ENCODE peak calls at places on chromosomes 12 and 14, in ten cellular contexts. F, S, G, I, B, D, Q, O, N and K are unnamed samples.

GRCh38 chr14:61940669-61941420 is 178.6 kb downstream of the SNAPC1 start:
- DNase-seq in F (no peak), S (no peak), G (peak; percentile 95), I (no peak), B (peak; percentile 19), D (no peak), Q (no peak), O (no peak), N (no peak), K (no peak)

GRCh38 chr12:3005736-3006135 is 46.5 kb downstream of the TEAD4 start:
- DNase-seq in F (no peak), S (no peak), G (no peak), I (peak; percentile 41), B (no peak), D (no peak), Q (no peak), O (no peak), N (no peak), K (no peak)

GRCh38 chr12:68557011-68557715 is 53.5 kb upstream of the RAP1B start:
- DNase-seq in F (no peak), S (no peak), G (no peak), I (peak; percentile 80), B (no peak), D (peak; percentile 58), Q (no peak), O (no peak), N (no peak), K (no peak)

GRCh38 chr12:20716985-20717384 is 21.9 kb downstream of the SLCO1C1 start:
- DNase-seq in F (no peak), S (no peak), G (no peak), I (no peak), B (no peak), D (no peak), Q (no peak), O (no peak), N (no peak), K (no peak)

GRCh38 chr12:106309671-106310313 is 7.3 kb downstream of the TCP11L2 start:
- DNase-seq in F (no peak), S (no peak), G (no peak), I (peak; percentile 81), B (no peak), D (peak; percentile 33), Q (no peak), O (no peak), N (no peak), K (no peak)

GRCh38 chr14:80628547-80628946 is 313.0 kb downstream of the CEP128 start:
- DNase-seq in F (no peak), S (no peak), G (no peak), I (no peak), B (no peak), D (no peak), Q (no peak), O (no peak), N (no peak), K (no peak)

GRCh38 chr12:82650627-82651337 is 35.9 kb upstream of the TMTC2 start:
- DNase-seq in F (no peak), S (peak; percentile 15), G (peak; percentile 42), I (peak; percentile 41), B (no peak), D (no peak), Q (peak; percentile 30), O (no peak), N (no peak), K (no peak)

GRCh38 chr12:117599849-117600248 is 238.4 kb upstream of the NOS1 start:
- DNase-seq in F (no peak), S (no peak), G (no peak), I (no peak), B (no peak), D (no peak), Q (no peak), O (no peak), N (no peak), K (no peak)

GRCh38 chr12:13007496-13008233 is 7.6 kb upstream of the HEBP1 start:
- DNase-seq in F (no peak), S (no peak), G (no peak), I (no peak), B (no peak), D (no peak), Q (no peak), O (no peak), N (no peak), K (no peak)

GRCh38 chr14:70013269-70013873 is 134.2 kb downstream of the SMOC1 start:
- DNase-seq in F (peak; percentile 32), S (peak; percentile 19), G (peak; percentile 40), I (no peak), B (peak; percentile 83), D (peak; percentile 76), Q (peak; percentile 50), O (peak; percentile 13), N (no peak), K (no peak)

GRCh38 chr12:63129927-63130326 is 21.1 kb downstream of the AVPR1A start:
- DNase-seq in F (no peak), S (no peak), G (no peak), I (no peak), B (no peak), D (no peak), Q (no peak), O (no peak), N (no peak), K (no peak)

GRCh38 chr12:128969480-128970055 is 116.3 kb downstream of the GLT1D1 start:
- DNase-seq in F (peak; percentile 44), S (peak; percentile 98), G (peak; percentile 82), I (no peak), B (peak; percentile 36), D (no peak), Q (peak; percentile 80), O (no peak), N (no peak), K (peak; percentile 71)

GRCh38 chr14:91858536-91859275 is 8.6 kb downstream of the TC2N start:
- DNase-seq in F (no peak), S (no peak), G (peak; percentile 14), I (peak; percentile 44), B (no peak), D (peak; percentile 32), Q (peak; percentile 20), O (no peak), N (no peak), K (no peak)

GRCh38 chr14:101714394-101714793 is 47.1 kb upstream of the PPP2R5C start:
- DNase-seq in F (no peak), S (no peak), G (no peak), I (no peak), B (no peak), D (no peak), Q (no peak), O (no peak), N (peak; percentile 7), K (no peak)

GRCh38 chr14:29039171-29039570 is 272.6 kb downstream of the FOXG1 start:
- DNase-seq in F (no peak), S (no peak), G (no peak), I (peak; percentile 31), B (peak; percentile 8), D (no peak), Q (peak; percentile 41), O (no peak), N (no peak), K (no peak)

GRCh38 chr12:15256760-15257159 is 35.5 kb upstream of the RERG start:
- DNase-seq in F (no peak), S (no peak), G (no peak), I (no peak), B (no peak), D (no peak), Q (no peak), O (no peak), N (no peak), K (no peak)

GRCh38 chr14:68785817-68786490 is 6.9 kb downstream of the ZFP36L1 start:
- DNase-seq in F (no peak), S (no peak), G (no peak), I (peak; percentile 75), B (no peak), D (no peak), Q (no peak), O (no peak), N (peak; percentile 43), K (no peak)

GRCh38 chr12:53978477-53979356 is 4.0 kb upstream of the HOTAIR start:
- DNase-seq in F (no peak), S (no peak), G (no peak), I (no peak), B (no peak), D (no peak), Q (no peak), O (no peak), N (no peak), K (no peak)

GRCh38 chr14:105427412-105427811 is 7.8 kb downstream of the MTA1 start:
- DNase-seq in F (no peak), S (no peak), G (no peak), I (no peak), B (no peak), D (no peak), Q (no peak), O (no peak), N (no peak), K (no peak)

GRCh38 chr14:92513966-92514843 is 624 bp downstream of the RIN3 start:
- DNase-seq in F (no peak), S (no peak), G (peak; percentile 38), I (peak; percentile 28), B (peak; percentile 44), D (peak; percentile 24), Q (no peak), O (no peak), N (peak; percentile 33), K (no peak)

GRCh38 chr12:14239350-14239934 is 126.0 kb upstream of the ATF7IP start:
- DNase-seq in F (no peak), S (no peak), G (peak; percentile 93), I (peak; percentile 24), B (peak; percentile 34), D (no peak), Q (peak; percentile 48), O (peak; percentile 51), N (peak; percentile 33), K (no peak)

GRCh38 chr14:103028772-103029171 is 28.6 kb downstream of the CDC42BPB start:
- DNase-seq in F (no peak), S (no peak), G (no peak), I (no peak), B (no peak), D (no peak), Q (no peak), O (no peak), N (no peak), K (no peak)

GRCh38 chr12:131901431-131902331 is 7.3 kb downstream of the ULK1 start:
- DNase-seq in F (no peak), S (no peak), G (no peak), I (no peak), B (no peak), D (no peak), Q (no peak), O (no peak), N (no peak), K (no peak)

GRCh38 chr12:131673519-131674265 is 37.2 kb upstream of the SFSWAP start:
- DNase-seq in F (no peak), S (no peak), G (no peak), I (no peak), B (no peak), D (no peak), Q (no peak), O (no peak), N (no peak), K (no peak)

GRCh38 chr14:90087433-90087832 is 25.6 kb downstream of the KCNK13 start:
- DNase-seq in F (no peak), S (no peak), G (no peak), I (peak; percentile 53), B (no peak), D (no peak), Q (no peak), O (peak; percentile 71), N (no peak), K (no peak)

GRCh38 chr12:76595056-76595455 is 35.5 kb upstream of the OSBPL8 start:
- DNase-seq in F (no peak), S (no peak), G (no peak), I (no peak), B (no peak), D (no peak), Q (no peak), O (no peak), N (no peak), K (no peak)

GRCh38 chr14:22977684-22978486 is 4.5 kb downstream of the AJUBA start:
- DNase-seq in F (no peak), S (no peak), G (peak; percentile 93), I (peak; percentile 57), B (peak; percentile 87), D (peak; percentile 82), Q (peak; percentile 70), O (no peak), N (no peak), K (no peak)